ENCODE peak calls at places on chromosomes 7 and 10, in eight cellular contexts. P, X, T, R, Q, E, J and I are unnamed samples.

GRCh38 chr7:1802899-1803298 is 132.8 kb downstream of the ELFN1 start:
- DNase-seq in T (no peak), Q (no peak), J (no peak), P (no peak), X (no peak), E (no peak), R (no peak), I (no peak)

GRCh38 chr7:128379900-128380806 is 18.7 kb upstream of the PRRT4 start:
- DNase-seq in T (no peak), P (no peak), E (no peak), X (no peak), J (no peak), R (no peak), Q (no peak), I (no peak)

GRCh38 chr7:27140108-27140842 is 3.2 kb downstream of the HOXA5 start:
- DNase-seq in T (no peak), E (no peak), Q (no peak), X (no peak), R (no peak), J (no peak), P (no peak), I (no peak)

GRCh38 chr10:60646966-60647796 is 131.1 kb upstream of the CDK1 start:
- DNase-seq in T (peak), P (peak), E (no peak), X (no peak), Q (peak), R (peak), J (no peak), I (peak)

GRCh38 chr7:107171496-107171895 is 2.7 kb downstream of the HBP1 start:
- DNase-seq in J (no peak), T (no peak), X (no peak), Q (no peak), R (no peak), P (no peak), E (no peak), I (no peak)

GRCh38 chr7:138918176-138918575 is 63.0 kb downstream of the KIAA1549 start:
- DNase-seq in P (no peak), J (no peak), E (no peak), Q (no peak), R (no peak), X (no peak), T (no peak), I (no peak)

GRCh38 chr10:17049195-17049594 is 80.4 kb downstream of the CUBN start:
- DNase-seq in T (no peak), Q (no peak), E (no peak), P (no peak), X (no peak), J (no peak), R (no peak), I (no peak)

GRCh38 chr7:112116894-112117293 is 89.3 kb downstream of the DOCK4 start:
- DNase-seq in R (no peak), Q (no peak), P (no peak), E (no peak), X (no peak), J (no peak), T (no peak), I (no peak)

GRCh38 chr7:29807179-29807841 is 1.0 kb downstream of the WIPF3 start:
- DNase-seq in J (no peak), Q (peak), R (no peak), X (peak), P (no peak), T (no peak), E (peak), I (no peak)

GRCh38 chr7:51601461-51601860 is 284.9 kb upstream of the COBL start:
- DNase-seq in P (no peak), R (no peak), J (no peak), T (no peak), E (no peak), X (no peak), Q (no peak), I (no peak)
- TF ChIP-seq CTCF in P (no peak), R (no peak), J (no peak), T (no peak), E (no peak), X (no peak), Q (no peak), I (no peak)

GRCh38 chr10:14184841-14185500 is 145.8 kb downstream of the FRMD4A start:
- DNase-seq in P (no peak), T (no peak), R (peak), E (no peak), J (no peak), Q (no peak), X (peak), I (peak)

GRCh38 chr10:14186245-14186644 is 144.5 kb downstream of the FRMD4A start:
- DNase-seq in X (peak), E (no peak), T (no peak), J (no peak), Q (no peak), R (no peak), P (no peak), I (no peak)

GRCh38 chr10:14181197-14181936 is 149.4 kb downstream of the FRMD4A start:
- DNase-seq in P (no peak), T (no peak), Q (no peak), J (no peak), R (no peak), E (no peak), X (no peak), I (no peak)

GRCh38 chr10:14182781-14183180 is 147.9 kb downstream of the FRMD4A start:
- DNase-seq in P (no peak), T (no peak), E (no peak), Q (no peak), R (no peak), J (no peak), X (no peak), I (no peak)

GRCh38 chr10:14185501-14186045 is 145.2 kb downstream of the FRMD4A start:
- DNase-seq in T (peak), J (no peak), R (peak), Q (peak), P (peak), E (no peak), X (peak), I (peak)
- TF ChIP-seq CTCF in T (peak), J (no peak), R (no peak), Q (no peak), P (no peak), E (no peak), X (peak), I (peak)

DNA sequence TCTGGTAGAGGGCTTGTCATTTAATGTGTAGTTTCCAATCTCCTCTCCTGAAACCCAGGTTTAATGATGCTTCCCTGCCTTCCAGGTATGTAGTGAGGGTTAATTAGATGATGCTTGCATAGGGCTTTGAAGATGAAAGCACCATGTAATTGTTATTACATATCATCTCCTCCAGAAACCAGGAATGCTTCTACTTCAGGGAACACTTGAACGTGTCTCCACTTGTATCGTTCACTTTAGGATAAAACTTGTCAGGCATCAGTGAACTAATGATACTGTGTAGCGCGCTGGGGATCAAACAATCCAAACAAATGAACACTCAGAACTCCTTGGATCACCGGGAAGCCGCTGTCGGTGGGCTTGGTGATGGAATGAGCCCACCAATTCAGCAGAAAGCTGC is 260.9 kb upstream of the FZD8 start:
- DNase-seq in R (no peak), T (no peak), J (no peak), P (no peak), X (no peak), E (no peak), Q (no peak), I (no peak)
- TF ChIP-seq CTCF in R (no peak), T (no peak), J (no peak), P (no peak), X (no peak), E (no peak), Q (no peak), I (no peak)

GRCh38 chr10:99698504-99699080 is 33.3 kb downstream of the COX15 start:
- DNase-seq in E (no peak), P (no peak), Q (no peak), T (no peak), X (peak), R (no peak), J (no peak), I (no peak)
- TF ChIP-seq CTCF in E (no peak), P (peak), Q (no peak), T (peak), X (peak), R (no peak), J (no peak), I (peak)

GRCh38 chr7:102072636-102073209 is 213.9 kb upstream of the SH2B2 start:
- DNase-seq in E (no peak), R (no peak), X (no peak), T (no peak), J (no peak), Q (peak), P (no peak), I (no peak)

GRCh38 chr7:102068846-102069245 is 217.8 kb upstream of the SH2B2 start:
- DNase-seq in X (no peak), P (no peak), J (no peak), R (no peak), E (no peak), T (no peak), Q (no peak), I (no peak)

GRCh38 chr7:102072003-102072402 is 214.7 kb upstream of the SH2B2 start:
- DNase-seq in R (no peak), T (no peak), P (no peak), Q (no peak), J (no peak), X (no peak), E (no peak), I (no peak)

GRCh38 chr7:102066476-102066875 is 220.2 kb upstream of the SH2B2 start:
- DNase-seq in X (no peak), E (no peak), Q (no peak), P (no peak), J (no peak), T (no peak), R (no peak), I (no peak)

GRCh38 chr7:102069913-102070629 is 216.6 kb upstream of the SH2B2 start:
- DNase-seq in J (no peak), R (no peak), X (no peak), T (no peak), E (no peak), P (no peak), Q (no peak), I (no peak)
- TF ChIP-seq CTCF in J (no peak), R (peak), X (peak), T (no peak), E (no peak), P (no peak), Q (no peak), I (no peak)

GRCh38 chr10:89700914-89701237 is 514 bp upstream of the KIF20B start:
- DNase-seq in R (no peak), T (no peak), P (no peak), X (no peak), J (no peak), E (no peak), Q (no peak), I (no peak)
- TF ChIP-seq CTCF in R (no peak), T (no peak), P (no peak), X (no peak), J (no peak), E (no peak), Q (no peak), I (no peak)

GRCh38 chr10:77163670-77164348 is 473.8 kb downstream of the KCNMA1 start:
- DNase-seq in P (peak), E (peak), R (no peak), X (no peak), T (peak), J (no peak), Q (peak), I (no peak)
- TF ChIP-seq CTCF in P (no peak), E (no peak), R (no peak), X (no peak), T (no peak), J (no peak), Q (no peak), I (no peak)

GRCh38 chr7:28245108-28245868 is 64.7 kb upstream of the JAZF1 start:
- DNase-seq in X (no peak), T (no peak), E (no peak), J (no peak), R (no peak), P (no peak), Q (peak), I (no peak)
- TF ChIP-seq CTCF in X (peak), T (no peak), E (no peak), J (no peak), R (no peak), P (no peak), Q (no peak), I (no peak)

DNA sequence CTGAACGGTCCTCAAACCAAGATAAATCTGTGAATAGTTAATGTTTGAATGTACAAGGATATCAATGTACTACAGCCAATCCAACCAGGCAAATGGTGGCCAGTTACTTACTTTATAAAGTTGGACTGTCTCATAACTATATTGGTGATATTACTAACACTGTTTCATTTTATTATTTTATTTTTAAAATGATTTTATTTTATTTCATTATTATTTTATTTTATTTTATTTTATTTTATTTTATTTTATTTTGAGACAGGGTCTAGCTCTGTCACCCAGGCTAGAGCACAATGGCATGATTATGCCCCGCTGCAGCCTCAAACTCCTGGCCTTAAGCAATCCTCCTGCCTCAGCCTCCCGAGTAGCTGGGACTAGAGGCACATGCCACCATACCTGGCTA is 6.8 kb downstream of the IL15RA start:
- DNase-seq in E (no peak), P (no peak), T (no peak), Q (no peak), R (no peak), J (no peak), X (no peak), I (no peak)
- TF ChIP-seq CTCF in E (no peak), P (no peak), T (no peak), Q (no peak), R (no peak), J (no peak), X (no peak), I (no peak)

DNA sequence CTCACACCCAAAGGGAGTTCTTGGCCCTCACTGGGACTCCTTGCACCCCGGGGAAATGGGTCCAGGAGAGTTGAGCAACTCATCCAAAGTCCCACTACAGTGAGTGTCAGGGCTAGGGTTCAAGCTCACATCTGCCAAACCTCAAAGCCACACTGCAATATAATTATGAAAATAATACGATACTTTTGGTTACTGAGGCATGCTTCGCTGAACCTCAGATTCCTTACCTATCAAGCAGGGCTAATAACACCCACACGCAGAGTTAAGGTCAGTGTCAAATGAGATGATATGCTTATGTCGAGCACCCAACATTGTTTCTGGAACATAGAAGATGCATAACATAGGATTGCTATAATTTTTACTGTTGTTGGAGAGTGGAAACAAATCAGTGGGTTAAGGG is 58.2 kb downstream of the BPGM start:
- DNase-seq in X (no peak), E (no peak), P (no peak), R (no peak), J (no peak), T (no peak), Q (no peak), I (no peak)
- TF ChIP-seq CTCF in X (no peak), E (no peak), P (no peak), R (no peak), J (no peak), T (no peak), Q (no peak), I (no peak)